ENCODE peak calls at places on chromosomes 7 and 10, in eight cellular contexts. Y, U, H, J, G, S, X and B are unnamed samples.
A peak's percentile ranks its signal among the peaks of the same experiment; 100 is the strongest.

GRCh38 chr10:79938728-79939380 is 10.1 kb downstream of the SFTPD start:
- DNase-seq in J (no peak), G (peak; percentile 64), Y (no peak), X (no peak), U (peak; percentile 7), S (no peak), H (no peak), B (no peak)

GRCh38 chr10:27319752-27320561 is 79.4 kb upstream of the ACBD5 start:
- DNase-seq in J (peak; percentile 37), S (peak; percentile 43), G (peak; percentile 50), U (peak; percentile 5), X (no peak), H (peak; percentile 89), Y (peak; percentile 80), B (peak; percentile 26)

GRCh38 chr10:11104772-11105675 is 87.4 kb downstream of the CELF2 start:
- DNase-seq in G (no peak), X (no peak), Y (no peak), U (no peak), J (no peak), H (no peak), S (no peak), B (no peak)

GRCh38 chr7:130360518-130360917 is 15.9 kb downstream of the CPA5 start:
- DNase-seq in X (no peak), H (no peak), J (no peak), G (no peak), S (no peak), U (no peak), Y (no peak), B (no peak)

GRCh38 chr10:111968624-111969023 is 214.9 kb downstream of the GPAM start:
- DNase-seq in Y (no peak), H (no peak), X (no peak), U (no peak), S (no peak), G (no peak), J (no peak), B (no peak)

GRCh38 chr7:125383324-125383723 is 453.7 kb upstream of the POT1 start:
- DNase-seq in X (no peak), U (no peak), G (no peak), H (peak; percentile 4), J (no peak), Y (no peak), S (no peak), B (peak; percentile 7)

GRCh38 chr7:44114586-44115310 is 8.6 kb downstream of the POLD2 start:
- DNase-seq in Y (no peak), X (no peak), S (no peak), G (no peak), U (no peak), J (no peak), H (no peak), B (no peak)

GRCh38 chr10:120506674-120507073 is 49.6 kb downstream of the PLPP4 start:
- DNase-seq in S (no peak), J (peak; percentile 58), U (no peak), X (no peak), H (peak; percentile 80), Y (no peak), G (no peak), B (no peak)

GRCh38 chr10:28841625-28842024 is 164.3 kb downstream of the BAMBI start:
- DNase-seq in Y (no peak), S (no peak), H (no peak), G (no peak), U (no peak), J (peak; percentile 62), X (no peak), B (no peak)

GRCh38 chr7:151877911-151878835 is 1.3 kb upstream of the PRKAG2 start:
- DNase-seq in S (no peak), G (peak; percentile 43), J (no peak), U (no peak), H (no peak), X (no peak), Y (no peak), B (no peak)

GRCh38 chr10:4383683-4384082 is 442.3 kb upstream of the AKR1E2 start:
- DNase-seq in S (no peak), H (no peak), X (no peak), Y (no peak), J (no peak), U (peak; percentile 18), G (no peak), B (no peak)

GRCh38 chr10:3213758-3214545 is 41.4 kb upstream of the PITRM1 start:
- DNase-seq in G (no peak), S (no peak), U (no peak), Y (peak; percentile 33), X (no peak), J (no peak), H (no peak), B (no peak)

GRCh38 chr10:69494626-69495558 is 43.6 kb downstream of the TSPAN15 start:
- DNase-seq in S (no peak), G (no peak), H (no peak), J (no peak), X (no peak), U (no peak), Y (no peak), B (no peak)

GRCh38 chr7:158228986-158229385 is 358.6 kb downstream of the PTPRN2 start:
- DNase-seq in X (no peak), G (no peak), J (no peak), S (no peak), U (no peak), Y (no peak), H (no peak), B (no peak)

GRCh38 chr10:79320785-79321493 is 26.3 kb upstream of the PPIF start:
- DNase-seq in J (peak; percentile 73), U (no peak), G (no peak), S (no peak), Y (no peak), X (no peak), H (peak; percentile 99), B (no peak)

GRCh38 chr7:158023563-158024350 is 563.9 kb downstream of the PTPRN2 start:
- DNase-seq in Y (no peak), J (no peak), S (no peak), U (no peak), H (no peak), X (no peak), G (no peak), B (no peak)

GRCh38 chr7:37448637-37449331 is at the start of gene ELMO1:
- DNase-seq in G (peak; percentile 83), S (peak; percentile 78), J (peak; percentile 22), U (peak; percentile 88), Y (peak; percentile 87), H (peak; percentile 57), X (no peak), B (peak; percentile 90)

GRCh38 chr10:3623746-3624145 is 161.3 kb downstream of the KLF6 start:
- DNase-seq in S (no peak), J (peak; percentile 44), H (no peak), G (no peak), X (peak; percentile 67), Y (no peak), U (peak; percentile 3), B (no peak)

GRCh38 chr7:140165422-140165821 is 11.4 kb downstream of the KDM7A start:
- DNase-seq in H (peak; percentile 74), U (no peak), J (peak; percentile 74), G (no peak), X (peak; percentile 52), S (no peak), Y (no peak), B (no peak)

GRCh38 chr7:144818516-144818915 is 17.3 kb downstream of the TPK1 start:
- DNase-seq in H (no peak), U (no peak), J (peak; percentile 24), G (peak; percentile 54), Y (no peak), X (no peak), S (no peak), B (no peak)

GRCh38 chr7:19508124-19508523 is 200.7 kb downstream of the POLR1F start:
- DNase-seq in U (no peak), G (no peak), Y (no peak), J (peak; percentile 82), H (no peak), X (no peak), S (no peak), B (no peak)

GRCh38 chr7:116576350-116577319 is 51.8 kb downstream of the CAV1 start:
- DNase-seq in X (peak; percentile 86), Y (no peak), H (peak; percentile 84), J (peak; percentile 93), S (no peak), U (no peak), G (no peak), B (no peak)
- TF ChIP-seq CTCF in X (no peak), Y (no peak), H (no peak), J (no peak), S (no peak), U (peak; percentile 13), G (no peak), B (no peak)

GRCh38 chr7:111199643-111200042 is 108.7 kb downstream of the LRRN3 start:
- DNase-seq in Y (no peak), H (no peak), X (no peak), U (no peak), S (no peak), G (no peak), J (peak; percentile 11), B (no peak)
- TF ChIP-seq CTCF in Y (no peak), H (no peak), X (no peak), U (no peak), S (no peak), G (no peak), J (no peak), B (no peak)

GRCh38 chr7:71867626-71868025 is 544.5 kb downstream of the CALN1 start:
- DNase-seq in Y (no peak), U (no peak), X (no peak), J (no peak), H (no peak), S (no peak), G (no peak), B (no peak)

GRCh38 chr7:71868797-71869196 is 543.3 kb downstream of the CALN1 start:
- DNase-seq in S (no peak), Y (no peak), H (peak; percentile 12), U (no peak), J (peak; percentile 86), G (no peak), X (peak; percentile 16), B (no peak)

DNA sequence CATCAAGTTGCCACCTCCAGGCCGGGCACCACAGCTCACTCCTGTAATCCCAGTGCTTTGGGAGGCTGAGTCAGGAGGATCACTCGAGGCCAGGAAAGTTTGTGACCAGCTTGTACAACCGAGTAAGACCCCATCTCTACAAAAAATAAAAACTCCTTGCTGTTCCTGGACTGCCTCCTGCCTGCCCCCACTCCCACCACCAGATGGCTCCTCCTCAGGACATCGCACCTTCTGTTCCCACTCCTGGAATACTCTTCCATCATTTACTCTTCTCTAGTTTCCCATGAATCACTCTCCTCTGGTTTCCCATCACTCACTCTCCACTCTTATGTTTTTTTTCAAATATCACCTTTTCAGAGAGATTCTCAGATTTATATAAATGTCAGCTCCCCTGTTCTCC is 540.7 kb downstream of the CALN1 start:
- DNase-seq in H (no peak), J (no peak), S (no peak), Y (no peak), U (no peak), G (no peak), X (no peak), B (no peak)
- TF ChIP-seq CTCF in H (no peak), J (peak; percentile 28), S (no peak), Y (no peak), U (no peak), G (no peak), X (no peak), B (no peak)

DNA sequence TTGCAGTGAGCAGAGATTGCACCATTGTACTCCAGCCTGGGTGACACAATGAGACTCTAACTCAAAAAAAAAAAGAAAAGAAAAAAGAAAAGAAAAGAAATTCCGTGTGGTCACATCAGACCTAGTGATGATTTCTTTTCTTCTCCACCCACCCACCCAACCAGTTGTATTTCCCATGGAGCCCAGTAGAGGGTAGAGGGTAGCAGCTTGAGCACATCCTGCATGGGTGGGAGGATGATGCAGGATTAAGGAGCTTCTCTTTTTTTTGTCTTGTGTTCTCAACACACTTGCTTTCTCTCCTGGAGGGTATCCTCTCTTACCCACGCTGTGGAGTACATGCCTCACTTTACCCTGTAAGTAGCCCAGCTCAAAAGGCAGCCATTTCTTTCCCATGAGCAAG is 118.6 kb upstream of the CARD11 start:
- DNase-seq in G (no peak), X (no peak), J (peak; percentile 17), Y (no peak), U (no peak), H (no peak), S (no peak), B (no peak)
- TF ChIP-seq CTCF in G (no peak), X (no peak), J (no peak), Y (no peak), U (peak; percentile 37), H (no peak), S (no peak), B (peak; percentile 19)